ENCODE peak calls at places on chromosomes 6 and 20, in ten cellular contexts. R is stomach, B is cardiac muscle cell, A is esophagus squamous epithelium, V is foreskin fibroblast, Z is Panc1, Y is AG09309, Q is GM23338, E is colonic mucosa, W is AG04450. X is an unnamed sample.
A peak's percentile ranks its signal among the peaks of the same experiment; 100 is the strongest.

GRCh38 chr6:42742116-42742894 is 3.6 kb downstream of the TBCC start:
- DNase-seq in R (no peak), B (peak; percentile 48), A (no peak), V (peak; percentile 68), Z (no peak), Y (no peak), Q (no peak), E (no peak), W (no peak), X (no peak)

GRCh38 chr20:53828673-53829085 is 235.0 kb upstream of the ZNF217 start:
- DNase-seq in R (no peak), B (peak; percentile 91), A (no peak), V (peak; percentile 96), Z (peak; percentile 67), Y (peak; percentile 95), Q (peak; percentile 51), E (peak; percentile 49), W (peak; percentile 79), X (peak; percentile 82)

GRCh38 chr6:148367418-148368024 is 24.9 kb downstream of the SASH1 start:
- DNase-seq in R (no peak), B (peak; percentile 91), A (no peak), V (peak; percentile 83), Z (no peak), Y (no peak), Q (peak; percentile 42), E (peak; percentile 24), W (peak; percentile 38), X (no peak)

GRCh38 chr6:154229796-154230195 is 126.8 kb downstream of the IPCEF1 start:
- DNase-seq in R (no peak), B (no peak), A (no peak), V (no peak), Z (no peak), Y (no peak), Q (no peak), E (no peak), W (no peak), X (no peak)

GRCh38 chr6:15431762-15432495 is 186.1 kb downstream of the JARID2 start:
- DNase-seq in R (no peak), B (peak; percentile 58), A (no peak), V (no peak), Z (no peak), Y (no peak), Q (no peak), E (no peak), W (no peak), X (peak; percentile 38)

GRCh38 chr6:140071115-140071514 is 696.7 kb upstream of the CITED2 start:
- DNase-seq in R (no peak), B (peak; percentile 93), A (no peak), V (peak; percentile 88), Z (no peak), Y (peak; percentile 97), Q (no peak), E (no peak), W (no peak), X (peak; percentile 14)

GRCh38 chr20:46011631-46012482 is 3.1 kb downstream of the MMP9 start:
- DNase-seq in R (peak; percentile 48), B (peak; percentile 50), A (no peak), V (peak; percentile 29), Z (no peak), Y (no peak), Q (peak; percentile 100), E (peak; percentile 64), W (no peak), X (no peak)

GRCh38 chr20:48405909-48406308 is 421.9 kb downstream of the PREX1 start:
- DNase-seq in R (no peak), B (no peak), A (no peak), V (no peak), Z (no peak), Y (no peak), Q (peak; percentile 69), E (no peak), W (no peak), X (no peak)

GRCh38 chr6:82142524-82142923 is 105.0 kb downstream of the IBTK start:
- DNase-seq in R (no peak), B (no peak), A (no peak), V (no peak), Z (no peak), Y (no peak), Q (no peak), E (no peak), W (no peak), X (no peak)

GRCh38 chr6:43939281-43940070 is 169.5 kb downstream of the VEGFA start:
- DNase-seq in R (peak; percentile 25), B (no peak), A (no peak), V (no peak), Z (no peak), Y (no peak), Q (no peak), E (no peak), W (no peak), X (no peak)

GRCh38 chr20:38747495-38748096 is 664 bp upstream of the ACTR5 start:
- DNase-seq in R (no peak), B (no peak), A (no peak), V (no peak), Z (no peak), Y (no peak), Q (no peak), E (peak; percentile 25), W (no peak), X (no peak)

GRCh38 chr6:88631830-88632229 is 331.6 kb downstream of the RNGTT start:
- DNase-seq in R (no peak), B (no peak), A (no peak), V (no peak), Z (no peak), Y (no peak), Q (no peak), E (no peak), W (no peak), X (no peak)

GRCh38 chr6:126050795-126051194 is 64.5 kb downstream of the TRMT11 start:
- DNase-seq in R (no peak), B (no peak), A (no peak), V (no peak), Z (no peak), Y (no peak), Q (no peak), E (no peak), W (no peak), X (no peak)

GRCh38 chr6:33077908-33078307 is 2.1 kb downstream of the HLA-DPB1 start:
- DNase-seq in R (no peak), B (no peak), A (no peak), V (no peak), Z (no peak), Y (no peak), Q (no peak), E (no peak), W (no peak), X (no peak)

GRCh38 chr6:159086033-159086618 is 41.3 kb upstream of the TAGAP start:
- DNase-seq in R (no peak), B (no peak), A (no peak), V (no peak), Z (no peak), Y (no peak), Q (no peak), E (peak; percentile 6), W (no peak), X (no peak)
- H3K4me3 ChIP-seq in R (no peak overlapping the region), B (no peak overlapping the region), A (no peak overlapping the region), V (no peak overlapping the region), Z (no peak overlapping the region), Y (no peak overlapping the region), Q (no peak overlapping the region), E (no peak overlapping the region), W (no peak overlapping the region), X (no peak overlapping the region)

GRCh38 chr6:100774681-100775080 is 106.4 kb downstream of the ASCC3 start:
- DNase-seq in R (no peak), B (peak; percentile 9), A (no peak), V (peak; percentile 10), Z (no peak), Y (no peak), Q (no peak), E (no peak), W (peak; percentile 11), X (no peak)

GRCh38 chr6:100780648-100781047 is 100.5 kb downstream of the ASCC3 start:
- DNase-seq in R (no peak), B (no peak), A (no peak), V (no peak), Z (no peak), Y (no peak), Q (no peak), E (no peak), W (no peak), X (no peak)

DNA sequence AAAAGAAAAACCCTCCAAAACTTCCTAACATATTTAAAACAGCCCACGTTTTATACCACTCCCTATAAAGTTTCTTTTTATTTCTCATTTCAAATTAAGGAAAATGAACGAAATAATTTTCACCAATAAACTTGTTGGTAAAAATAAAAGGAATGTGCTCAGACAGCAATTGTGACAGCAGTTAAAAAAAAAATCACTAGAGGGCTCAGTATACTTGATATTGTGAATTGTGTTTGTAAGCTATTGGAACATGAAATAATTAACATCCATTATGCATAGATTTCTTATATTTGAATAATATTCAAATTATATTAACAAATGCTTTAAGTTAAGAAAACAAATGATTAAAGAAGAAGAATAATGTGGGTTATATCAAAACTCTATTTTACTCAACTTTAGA is 105.5 kb downstream of the ASCC3 start:
- DNase-seq in R (no peak), B (peak; percentile 28), A (no peak), V (peak; percentile 3), Z (no peak), Y (no peak), Q (no peak), E (no peak), W (no peak), X (no peak)
- TF ChIP-seq CTCF in R (no peak), B (peak; percentile 22), A (no peak), V (peak; percentile 11), Z (peak; percentile 16), Y (no peak), Q (no peak), E (no peak), W (peak; percentile 14), X (peak; percentile 45)

GRCh38 chr20:63273635-63274380 is 1.2 kb downstream of the ARFGAP1 start:
- DNase-seq in R (no peak), B (peak; percentile 70), A (no peak), V (peak; percentile 74), Z (no peak), Y (peak; percentile 14), Q (no peak), E (peak; percentile 22), W (peak; percentile 47), X (peak; percentile 74)
- H3K4me3 ChIP-seq in R (peak overlapping the region; percentile 100), B (peak overlapping the region; percentile 87), A (peak overlapping the region; percentile 100), V (peak overlapping the region; percentile 97), Z (peak overlapping the region; percentile 95), Y (peak overlapping the region; percentile 91), Q (peak overlapping the region; percentile 89), E (peak overlapping the region; percentile 92), W (peak overlapping the region; percentile 87), X (peak overlapping the region; percentile 83)

DNA sequence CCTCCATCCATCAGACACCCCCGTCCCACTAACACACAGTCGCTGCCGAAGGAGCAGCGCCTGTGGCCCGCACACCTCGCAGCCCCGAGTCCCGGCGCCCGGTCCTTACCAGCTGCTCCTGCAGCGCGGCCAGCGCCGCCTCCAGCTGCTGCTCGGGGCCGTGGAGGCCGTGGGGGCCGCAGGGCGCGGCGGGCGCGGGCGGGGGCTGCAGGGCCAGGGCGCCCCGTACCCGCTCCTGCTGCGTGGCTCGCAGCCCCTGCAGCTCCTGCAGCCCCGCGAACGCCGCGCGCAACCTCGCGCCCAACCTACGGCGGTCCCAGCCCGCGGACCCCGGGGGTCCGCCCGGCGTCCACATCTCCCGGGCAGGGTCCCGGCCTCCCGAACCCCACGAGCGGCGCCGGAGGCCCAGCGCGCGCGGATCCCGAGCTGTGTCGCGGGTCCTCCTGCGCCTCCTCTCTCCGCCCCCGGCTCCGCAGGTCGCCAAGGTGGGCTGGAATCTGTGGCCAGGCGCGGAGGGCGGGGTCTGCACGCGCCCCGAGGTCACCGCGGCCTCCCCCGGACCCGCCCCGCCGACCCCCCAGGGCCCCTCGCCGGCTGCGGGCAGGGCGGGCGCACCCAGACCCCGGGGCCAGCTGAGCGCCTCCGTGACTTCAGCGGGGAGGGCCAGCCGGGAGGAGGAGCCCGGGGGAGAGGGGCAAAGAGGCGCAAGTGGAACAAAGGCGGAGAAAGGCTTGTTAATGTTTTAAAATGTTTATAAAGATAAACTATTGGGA is at the start of gene DACT2:
- DNase-seq in R (no peak), B (peak; percentile 73), A (no peak), V (no peak), Z (no peak), Y (no peak), Q (peak; percentile 67), E (no peak), W (no peak), X (peak; percentile 63)
- TF ChIP-seq CTCF in R (no peak), B (no peak), A (no peak), V (no peak), Z (no peak), Y (no peak), Q (no peak), E (no peak), W (no peak), X (no peak)